ENCODE peak calls at places on chromosome 11, in four cellular contexts. M, X, N and B are unnamed samples.

GRCh38 chr11:92811341-92811740 is 158.1 kb upstream of the MTNR1B start:
- DNase-seq in N (no peak), M (no peak), X (no peak), B (no peak)

GRCh38 chr11:112280268-112281126 is 19.8 kb upstream of the PLET1 start:
- DNase-seq in N (peak), X (peak), M (peak), B (peak)

GRCh38 chr11:25910090-25910489 is 421.8 kb upstream of the ANO3 start:
- DNase-seq in M (no peak), X (no peak), N (no peak), B (no peak)

GRCh38 chr11:111429066-111429506 is 50.0 kb upstream of the POU2AF1 start:
- DNase-seq in M (peak), N (peak), X (no peak), B (peak)

GRCh38 chr11:33692013-33692504 is 8.6 kb downstream of the C11orf91 start:
- DNase-seq in N (no peak), X (peak), M (no peak), B (no peak)

GRCh38 chr11:14384338-14384737 is 25.4 kb upstream of the RRAS2 start:
- DNase-seq in X (no peak), N (no peak), M (no peak), B (no peak)

GRCh38 chr11:62539238-62539925 is 7.2 kb downstream of the AHNAK start:
- DNase-seq in N (peak), X (no peak), M (no peak), B (no peak)

GRCh38 chr11:18726040-18726439 is at the start of gene IGSF22:
- DNase-seq in X (no peak), M (no peak), N (peak), B (no peak)

GRCh38 chr11:59822989-59823566 is 12.5 kb upstream of the MRPL16 start:
- DNase-seq in M (no peak), X (peak), N (peak), B (peak)

GRCh38 chr11:18203723-18204122 is 31.1 kb downstream of the MRGPRX4 start:
- DNase-seq in X (no peak), M (peak), N (peak), B (peak)

GRCh38 chr11:72591785-72592490 is 82.3 kb downstream of the PDE2A start:
- DNase-seq in X (no peak), M (no peak), N (no peak), B (no peak)

GRCh38 chr11:102485095-102485722 is 32.6 kb upstream of the TMEM123 start:
- DNase-seq in X (peak), M (no peak), N (no peak), B (no peak)

GRCh38 chr11:134120921-134121526 is 52.2 kb downstream of the JAM3 start:
- DNase-seq in N (no peak), M (no peak), X (no peak), B (no peak)

GRCh38 chr11:113841691-113842090 is 33.7 kb downstream of the USP28 start:
- DNase-seq in N (no peak), M (no peak), X (no peak), B (no peak)

GRCh38 chr11:34632105-34632780 is 11.3 kb downstream of the EHF start:
- DNase-seq in X (peak), N (no peak), M (no peak), B (no peak)

GRCh38 chr11:29306527-29306926 is 710.3 kb downstream of the KCNA4 start:
- DNase-seq in X (no peak), N (no peak), M (no peak), B (no peak)

GRCh38 chr11:130979386-130979972 is 63.2 kb upstream of the SNX19 start:
- DNase-seq in X (peak), M (peak), N (peak), B (no peak)

GRCh38 chr11:57318178-57318577 is 6.6 kb downstream of the TNKS1BP1 start:
- DNase-seq in N (no peak), M (no peak), X (no peak), B (no peak)

DNA sequence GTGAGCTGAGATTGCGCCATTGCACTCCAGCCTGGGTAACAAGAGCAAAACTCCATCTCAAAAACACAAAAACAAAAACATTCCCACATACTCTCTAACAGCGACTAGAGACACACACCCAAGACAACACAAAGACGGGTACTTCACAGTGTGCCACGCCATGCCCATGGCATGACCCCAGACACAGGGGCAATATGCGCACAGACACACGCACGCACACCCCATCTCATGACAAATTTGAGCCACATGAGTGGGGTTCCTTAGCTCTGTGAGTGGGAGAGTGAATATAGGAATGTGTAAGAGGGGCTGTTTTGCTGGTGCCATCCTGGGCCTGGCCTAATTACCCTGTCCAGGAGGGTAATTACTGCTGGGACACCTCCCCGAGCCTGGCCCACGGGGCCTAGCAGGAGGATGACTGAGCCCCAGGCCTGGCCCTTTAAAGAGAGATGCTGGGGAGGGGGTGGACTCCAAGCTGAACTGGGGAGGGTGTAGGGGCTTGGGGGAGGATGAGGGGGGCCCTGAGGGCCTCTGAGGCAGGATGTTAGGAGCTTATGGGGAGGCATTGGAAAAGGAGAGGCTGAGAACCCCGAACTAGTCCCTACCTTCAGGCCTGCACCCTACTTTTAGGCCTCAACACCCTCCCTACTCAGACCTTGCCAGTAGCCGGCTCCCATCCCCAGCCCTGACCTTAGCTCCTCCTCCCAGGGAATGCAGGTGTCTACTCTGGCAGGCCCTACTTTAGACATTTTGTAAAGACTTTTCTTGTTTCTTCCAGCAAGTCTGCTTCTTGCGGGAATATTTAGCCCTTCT is 1.5 kb downstream of the LTBP3 start:
- DNase-seq in M (no peak), X (no peak), N (no peak), B (no peak)
- H3K4me3 ChIP-seq in M (peak), X (peak), N (no peak), B (peak)

DNA sequence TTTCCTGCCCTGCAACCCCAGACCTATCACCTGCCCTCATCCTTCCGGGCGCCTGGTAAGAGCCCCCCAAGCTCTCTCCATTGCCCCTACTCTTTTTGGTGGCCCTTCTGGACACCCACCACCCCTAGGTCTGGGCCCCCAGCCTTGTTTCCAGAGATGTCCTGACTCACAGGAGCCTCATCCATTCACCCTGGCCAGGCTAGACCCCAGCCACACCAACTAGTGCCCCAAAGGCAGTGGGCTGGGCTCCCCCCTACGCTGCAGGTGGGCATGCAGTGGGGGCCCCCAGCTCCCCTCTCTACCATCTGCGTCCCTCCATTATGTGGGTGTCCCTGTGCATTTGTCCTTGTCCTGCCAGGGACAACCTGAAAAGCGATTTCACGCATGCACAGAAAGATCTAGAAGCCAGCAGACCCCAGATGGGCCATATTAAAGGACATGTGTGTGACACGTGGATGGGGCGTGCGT is 1.4 kb downstream of the MRGPRF start:
- DNase-seq in X (no peak), M (no peak), N (no peak), B (no peak)
- H3K4me3 ChIP-seq in X (no peak), M (no peak), N (no peak), B (no peak)

GRCh38 chr11:16860632-16861031 is 122.2 kb downstream of the C11orf58 start:
- DNase-seq in M (no peak), N (no peak), X (no peak), B (no peak)

GRCh38 chr11:16859651-16860050 is 121.2 kb downstream of the C11orf58 start:
- DNase-seq in M (no peak), X (no peak), N (no peak), B (no peak)

GRCh38 chr11:16863382-16863781 is 124.9 kb downstream of the C11orf58 start:
- DNase-seq in N (no peak), X (no peak), M (no peak), B (no peak)

GRCh38 chr11:16861867-16862266 is 123.4 kb downstream of the C11orf58 start:
- DNase-seq in N (no peak), M (no peak), X (no peak), B (no peak)

DNA sequence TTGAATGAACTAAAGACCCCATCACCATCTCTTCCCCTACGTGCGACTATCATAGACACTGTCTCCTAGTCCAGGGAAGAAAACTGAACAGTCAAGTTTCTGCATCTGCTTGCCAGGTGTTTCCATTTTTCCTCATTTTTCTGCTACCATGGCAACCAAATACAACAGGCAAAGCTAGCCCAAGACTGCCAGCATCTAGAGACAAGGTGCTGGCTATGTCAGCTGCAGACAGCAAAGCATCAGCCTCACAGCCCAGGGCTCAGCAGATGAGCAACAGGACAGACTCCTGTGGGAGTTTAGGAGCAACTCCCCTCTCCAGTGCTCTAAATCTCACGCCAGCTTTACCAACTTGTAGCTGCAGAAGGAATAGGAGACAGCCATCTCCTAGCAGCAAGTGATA is 124.3 kb downstream of the C11orf58 start:
- DNase-seq in X (no peak), N (no peak), M (no peak), B (no peak)
- H3K4me3 ChIP-seq in X (no peak), N (no peak), M (no peak), B (no peak)

DNA sequence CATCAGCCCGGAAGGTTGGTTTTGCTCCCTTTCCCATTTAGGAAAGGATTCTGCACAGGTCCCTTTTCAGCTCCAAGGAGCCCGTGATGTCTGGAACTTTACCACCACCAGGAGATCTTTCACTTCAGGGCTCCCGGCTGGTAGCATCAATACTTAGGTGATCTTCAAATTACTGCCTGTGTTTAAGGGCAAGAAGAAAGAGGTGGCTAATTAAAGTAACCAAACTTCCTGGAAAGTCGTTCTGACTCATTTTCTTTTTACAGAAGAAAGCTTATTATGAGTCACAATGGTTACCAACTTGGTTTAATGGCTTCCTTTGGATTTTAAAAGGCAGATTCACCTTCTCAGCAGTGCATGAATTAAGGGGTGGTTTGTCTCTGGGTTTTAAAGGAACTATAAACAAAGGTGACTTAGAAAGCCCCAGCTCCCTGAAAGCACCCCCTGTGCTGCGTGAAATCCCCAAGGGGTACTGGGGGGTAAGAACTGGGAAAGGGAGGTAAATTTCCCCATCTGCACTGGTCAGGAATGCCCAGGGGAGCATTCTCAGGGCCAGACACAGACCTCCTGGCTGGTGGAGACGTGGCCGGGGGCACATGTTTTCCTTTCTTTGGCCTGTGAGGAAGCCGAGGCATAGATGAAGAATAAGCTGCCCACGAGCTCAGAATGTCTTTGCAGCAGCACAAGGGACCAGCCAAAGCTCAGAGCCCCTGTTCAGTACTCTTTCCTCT is 8.8 kb downstream of the POU2F3 start:
- DNase-seq in M (peak), X (no peak), N (no peak), B (no peak)
- H3K4me3 ChIP-seq in M (no peak), X (no peak), N (no peak), B (no peak)

DNA sequence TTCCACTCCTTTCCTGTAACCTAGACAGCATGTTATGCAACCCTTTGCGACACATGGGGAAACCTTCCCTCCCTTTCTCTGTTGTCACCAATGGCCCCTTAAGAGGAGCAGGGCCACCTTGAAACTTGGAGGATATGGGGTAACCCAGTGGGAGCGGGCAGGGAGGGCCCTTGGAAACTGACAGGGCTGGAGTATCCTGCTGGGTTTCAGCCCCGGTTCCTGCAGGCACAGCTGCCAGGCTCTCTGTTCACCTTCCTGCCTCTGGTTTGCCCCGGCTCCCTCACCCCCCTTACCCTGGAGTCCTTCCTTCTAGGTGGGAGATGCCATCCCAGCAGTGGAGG is 1.5 kb downstream of the PRDX5 start:
- DNase-seq in X (no peak), M (no peak), N (no peak), B (no peak)
- H3K4me3 ChIP-seq in X (peak), M (peak), N (no peak), B (peak)

GRCh38 chr11:66593650-66594049 is 665 bp downstream of the CCS start:
- DNase-seq in M (no peak), N (no peak), X (no peak), B (no peak)

GRCh38 chr11:66592457-66593302 is at the start of the genes CCDC87 and CCS:
- DNase-seq in X (peak), M (peak), N (peak), B (peak)

GRCh38 chr11:66598993-66599392 is 6.0 kb downstream of the CCS start:
- DNase-seq in N (no peak), X (no peak), M (no peak), B (no peak)

GRCh38 chr11:66593303-66593635 is 284 bp downstream of the CCS start:
- DNase-seq in M (no peak), N (no peak), X (no peak), B (no peak)

GRCh38 chr11:66595245-66595904 is 2.4 kb downstream of the CCS start:
- DNase-seq in N (no peak), M (no peak), X (no peak), B (no peak)
- H3K4me3 ChIP-seq in N (no peak), M (no peak), X (no peak), B (no peak)

GRCh38 chr11:64877390-64878222 is 815 bp downstream of the EHD1 start:
- DNase-seq in N (no peak), X (no peak), M (no peak), B (peak)

GRCh38 chr11:64876835-64877341 is 1.5 kb downstream of the EHD1 start:
- DNase-seq in M (no peak), X (no peak), N (no peak), B (peak)

GRCh38 chr11:64875369-64876225 is 2.8 kb downstream of the EHD1 start:
- DNase-seq in M (no peak), N (no peak), X (no peak), B (no peak)

GRCh38 chr11:64874841-64875240 is 3.6 kb downstream of the EHD1 start:
- DNase-seq in X (no peak), M (no peak), N (no peak), B (no peak)

GRCh38 chr11:64876226-64876750 is 2.1 kb downstream of the EHD1 start:
- DNase-seq in X (no peak), M (no peak), N (no peak), B (no peak)
- H3K4me3 ChIP-seq in X (no peak), M (no peak), N (no peak), B (peak)

DNA sequence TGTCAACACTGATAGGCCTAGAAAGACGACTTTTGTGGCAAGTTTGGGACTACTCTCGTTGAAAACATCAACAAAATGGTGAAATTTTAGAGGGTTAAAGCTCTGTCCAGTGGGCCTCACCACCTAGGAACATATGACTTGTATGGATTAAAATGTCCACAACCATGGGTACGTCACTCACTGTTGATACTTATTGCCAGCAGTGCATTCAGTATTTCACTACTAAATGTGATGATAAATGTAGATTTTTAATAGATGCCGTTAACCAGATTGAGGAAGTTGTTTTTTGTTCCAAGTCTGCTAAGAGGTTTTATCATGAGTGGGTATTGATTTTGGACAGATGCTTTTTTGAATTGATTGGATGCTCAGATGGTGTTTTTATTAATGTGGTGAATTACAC is 33.7 kb downstream of the POLD3 start:
- DNase-seq in M (no peak), N (no peak), X (no peak), B (no peak)
- H3K4me3 ChIP-seq in M (no peak), N (no peak), X (no peak), B (no peak)

GRCh38 chr11:108669261-108669660 is 4.4 kb downstream of the DDX10 start:
- DNase-seq in X (no peak), M (no peak), N (no peak), B (no peak)

GRCh38 chr11:108663154-108663877 is 1.6 kb upstream of the DDX10 start:
- DNase-seq in M (no peak), X (no peak), N (no peak), B (no peak)

GRCh38 chr11:108664241-108664640 is 628 bp upstream of the DDX10 start:
- DNase-seq in X (no peak), N (no peak), M (no peak), B (no peak)

GRCh38 chr11:108664730-108665525 is at the start of gene DDX10:
- DNase-seq in N (peak), X (peak), M (peak), B (peak)

DNA sequence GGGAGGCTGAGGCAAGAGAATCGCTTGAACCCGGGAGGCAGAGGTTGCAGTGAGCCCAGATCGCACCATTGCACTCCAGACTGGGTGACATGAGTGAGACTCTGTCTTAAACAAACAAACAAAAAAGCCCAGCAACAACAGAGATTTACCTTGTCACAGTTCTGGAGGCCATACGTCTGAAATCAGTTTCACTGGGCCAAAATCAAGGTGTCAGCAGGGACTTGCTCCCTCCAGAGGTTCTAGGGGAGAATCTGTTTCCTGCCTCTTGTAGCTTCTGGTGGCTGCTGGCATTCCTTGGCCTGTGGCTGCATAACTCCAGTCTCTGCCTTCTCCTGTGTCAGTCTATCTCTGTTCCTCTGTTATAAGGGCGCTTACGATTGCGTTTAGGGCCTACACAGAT is 1.5 kb downstream of the DDX10 start:
- DNase-seq in M (no peak), X (no peak), N (no peak), B (peak)
- H3K4me3 ChIP-seq in M (no peak), X (no peak), N (no peak), B (peak)

DNA sequence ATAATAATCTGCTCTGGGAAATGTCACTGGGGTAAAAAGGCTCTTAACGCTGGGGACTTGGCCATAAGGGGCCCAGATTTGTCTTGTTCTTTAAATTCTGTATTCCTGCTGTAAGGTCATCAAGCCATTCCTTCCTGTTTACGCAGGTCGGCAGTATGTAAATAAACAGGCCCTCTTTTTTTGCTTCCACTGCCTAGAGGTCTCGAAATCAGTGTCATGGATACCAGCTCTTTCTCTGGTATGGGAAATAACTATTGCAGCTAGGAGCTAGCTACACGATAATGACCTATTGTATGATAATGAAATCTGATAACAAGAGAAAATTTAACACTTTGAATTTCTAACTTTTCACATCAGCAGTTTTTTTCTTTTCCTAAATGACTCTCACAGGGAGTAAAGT is 209.2 kb upstream of the NARS2 start:
- DNase-seq in X (no peak), M (no peak), N (no peak), B (no peak)
- H3K4me3 ChIP-seq in X (no peak), M (no peak), N (no peak), B (no peak)